ENCODE peak calls at places on chromosomes 13 and 19, in six cellular contexts. One of them, this sample, is unnamed.

GRCh38 chr13:106143930-106144709 is 391.3 kb downstream of the EFNB2 start:
- DNase-seq in GM23338: peak; percentile 74
- DNase-seq in OCI-LY7: no peak
- DNase-seq in PC-3: peak; percentile 88
- DNase-seq in HCT116: peak; percentile 82
- DNase-seq in GM23248: no peak
- DNase-seq in this sample: no peak

GRCh38 chr13:40613192-40613818 is 53.1 kb downstream of the FOXO1 start:
- DNase-seq in GM23338: no peak
- DNase-seq in OCI-LY7: peak; percentile 68
- DNase-seq in PC-3: no peak
- DNase-seq in HCT116: no peak
- DNase-seq in GM23248: no peak
- DNase-seq in this sample: no peak

GRCh38 chr19:1168562-1168873 is 5.5 kb downstream of the SBNO2 start:
- DNase-seq in GM23338: no peak
- DNase-seq in OCI-LY7: no peak
- DNase-seq in PC-3: no peak
- DNase-seq in HCT116: no peak
- DNase-seq in GM23248: no peak
- DNase-seq in this sample: no peak

GRCh38 chr19:48424694-48425219 is 21.0 kb upstream of the GRWD1 start:
- DNase-seq in GM23338: peak; percentile 45
- DNase-seq in OCI-LY7: peak; percentile 34
- DNase-seq in PC-3: peak; percentile 37
- DNase-seq in HCT116: no peak
- DNase-seq in GM23248: peak; percentile 49
- DNase-seq in this sample: no peak

GRCh38 chr19:2188708-2189385 is 25.1 kb downstream of the DOT1L start:
- DNase-seq in GM23338: no peak
- DNase-seq in OCI-LY7: no peak
- DNase-seq in PC-3: no peak
- DNase-seq in HCT116: no peak
- DNase-seq in GM23248: peak; percentile 88
- DNase-seq in this sample: no peak

GRCh38 chr13:36552334-36552733 is 120.0 kb downstream of the CCNA1 start:
- DNase-seq in GM23338: no peak
- DNase-seq in OCI-LY7: peak; percentile 51
- DNase-seq in PC-3: no peak
- DNase-seq in HCT116: no peak
- DNase-seq in GM23248: no peak
- DNase-seq in this sample: no peak

GRCh38 chr13:99311137-99311536 is 3.9 kb upstream of the GPR183 start:
- DNase-seq in GM23338: peak; percentile 27
- DNase-seq in OCI-LY7: no peak
- DNase-seq in PC-3: no peak
- DNase-seq in HCT116: no peak
- DNase-seq in GM23248: peak; percentile 61
- DNase-seq in this sample: no peak

GRCh38 chr19:1422360-1422759 is 15.0 kb downstream of the DAZAP1 start:
- DNase-seq in GM23338: no peak
- DNase-seq in OCI-LY7: no peak
- DNase-seq in PC-3: no peak
- DNase-seq in HCT116: no peak
- DNase-seq in GM23248: no peak
- DNase-seq in this sample: no peak

GRCh38 chr19:3175761-3176714 is 2.5 kb upstream of the S1PR4 start:
- DNase-seq in GM23338: no peak
- DNase-seq in OCI-LY7: no peak
- DNase-seq in PC-3: peak; percentile 91
- DNase-seq in HCT116: peak; percentile 65
- DNase-seq in GM23248: peak; percentile 89
- DNase-seq in this sample: no peak

GRCh38 chr19:32688315-32688714 is 3.3 kb upstream of the NUDT19 start:
- DNase-seq in GM23338: no peak
- DNase-seq in OCI-LY7: no peak
- DNase-seq in PC-3: no peak
- DNase-seq in HCT116: no peak
- DNase-seq in GM23248: no peak
- DNase-seq in this sample: no peak

GRCh38 chr13:40586886-40587285 is 79.6 kb downstream of the FOXO1 start:
- DNase-seq in GM23338: no peak
- DNase-seq in OCI-LY7: no peak
- DNase-seq in PC-3: no peak
- DNase-seq in HCT116: no peak
- DNase-seq in GM23248: no peak
- DNase-seq in this sample: no peak

GRCh38 chr13:84844473-84844872 is 954.7 kb downstream of the SLITRK6 start:
- DNase-seq in GM23338: peak; percentile 53
- DNase-seq in OCI-LY7: peak; percentile 17
- DNase-seq in PC-3: peak; percentile 48
- DNase-seq in HCT116: peak; percentile 4
- DNase-seq in GM23248: no peak
- DNase-seq in this sample: no peak

GRCh38 chr19:19514215-19514633 is 1.1 kb downstream of the TSSK6 start:
- DNase-seq in GM23338: no peak
- DNase-seq in OCI-LY7: no peak
- DNase-seq in PC-3: no peak
- DNase-seq in HCT116: no peak
- DNase-seq in GM23248: peak; percentile 20
- DNase-seq in this sample: no peak

GRCh38 chr13:76798037-76798436 is 88.2 kb downstream of the KCTD12 start:
- DNase-seq in GM23338: no peak
- DNase-seq in OCI-LY7: no peak
- DNase-seq in PC-3: no peak
- DNase-seq in HCT116: no peak
- DNase-seq in GM23248: peak; percentile 17
- DNase-seq in this sample: no peak

GRCh38 chr13:97506511-97506910 is 72.5 kb downstream of the RAP2A start:
- DNase-seq in GM23338: no peak
- DNase-seq in OCI-LY7: no peak
- DNase-seq in PC-3: no peak
- DNase-seq in HCT116: no peak
- DNase-seq in GM23248: peak; percentile 6
- DNase-seq in this sample: no peak

GRCh38 chr13:51844862-51845573 is at the start of gene TMEM272:
- DNase-seq in GM23338: peak; percentile 81
- DNase-seq in OCI-LY7: peak; percentile 41
- DNase-seq in PC-3: peak; percentile 34
- DNase-seq in HCT116: peak; percentile 23
- DNase-seq in GM23248: peak; percentile 55
- DNase-seq in this sample: no peak

GRCh38 chr13:72643339-72643989 is 84.0 kb downstream of the MZT1 start:
- DNase-seq in GM23338: peak; percentile 66
- DNase-seq in OCI-LY7: peak; percentile 54
- DNase-seq in PC-3: peak; percentile 61
- DNase-seq in HCT116: peak; percentile 33
- DNase-seq in GM23248: peak; percentile 68
- DNase-seq in this sample: peak; percentile 28

GRCh38 chr19:45396389-45397260 is 8.2 kb downstream of the PPP1R13L start:
- DNase-seq in GM23338: no peak
- DNase-seq in OCI-LY7: no peak
- DNase-seq in PC-3: no peak
- DNase-seq in HCT116: no peak
- DNase-seq in GM23248: no peak
- DNase-seq in this sample: no peak

GRCh38 chr13:24348797-24349515 is 39.6 kb downstream of the C1QTNF9 start:
- DNase-seq in GM23338: no peak
- DNase-seq in OCI-LY7: no peak
- DNase-seq in PC-3: peak; percentile 79
- DNase-seq in HCT116: peak; percentile 63
- DNase-seq in GM23248: no peak
- DNase-seq in this sample: no peak

GRCh38 chr13:95023405-95023804 is 277.8 kb downstream of the ABCC4 start:
- DNase-seq in GM23338: no peak
- DNase-seq in OCI-LY7: no peak
- DNase-seq in PC-3: peak; percentile 77
- DNase-seq in HCT116: no peak
- DNase-seq in GM23248: no peak
- DNase-seq in this sample: no peak

GRCh38 chr13:103140001-103140671 is 73.9 kb upstream of the SLC10A2 start:
- DNase-seq in GM23338: peak; percentile 85
- DNase-seq in OCI-LY7: peak; percentile 72
- DNase-seq in PC-3: peak; percentile 42
- DNase-seq in HCT116: peak; percentile 16
- DNase-seq in GM23248: peak; percentile 1
- DNase-seq in this sample: peak; percentile 55

GRCh38 chr13:85738696-85739320 is 60.4 kb downstream of the SLITRK6 start:
- DNase-seq in GM23338: no peak
- DNase-seq in OCI-LY7: no peak
- DNase-seq in PC-3: peak; percentile 48
- DNase-seq in HCT116: no peak
- DNase-seq in GM23248: no peak
- DNase-seq in this sample: no peak

DNA sequence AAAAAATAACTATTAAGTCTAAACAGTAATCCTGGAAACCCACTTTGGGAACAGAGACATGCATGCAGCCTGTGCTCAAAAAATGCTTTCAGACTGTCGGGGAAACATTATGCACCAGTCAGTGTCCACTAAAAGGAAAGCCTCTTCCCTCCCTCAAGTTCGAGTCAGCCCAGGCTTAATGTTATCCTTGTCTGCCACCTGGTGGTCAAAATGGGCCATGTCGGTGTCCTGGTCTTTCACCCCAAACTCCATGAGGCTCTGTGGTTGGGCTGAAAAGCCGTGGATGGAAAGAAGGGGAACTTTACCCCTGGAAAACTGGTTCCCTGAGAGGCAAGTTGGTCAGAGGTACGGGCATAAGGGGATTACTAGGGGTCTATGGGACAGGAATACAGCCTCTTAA is 88.4 kb upstream of the ZNF492 start:
- DNase-seq in GM23338: peak; percentile 67
- DNase-seq in OCI-LY7: peak; percentile 57
- DNase-seq in PC-3: peak; percentile 19
- DNase-seq in HCT116: peak; percentile 8
- DNase-seq in GM23248: peak; percentile 26
- DNase-seq in this sample: peak; percentile 42
- TF ChIP-seq EZH2phosphoT487 in GM23338: no peak
- TF ChIP-seq EZH2phosphoT487 in OCI-LY7: no peak
- TF ChIP-seq EZH2phosphoT487 in PC-3: no peak
- TF ChIP-seq EZH2phosphoT487 in HCT116: no peak
- TF ChIP-seq EZH2phosphoT487 in GM23248: no peak
- TF ChIP-seq EZH2phosphoT487 in this sample: no peak

GRCh38 chr13:29411493-29411892 is 184.0 kb downstream of the SLC7A1 start:
- DNase-seq in GM23338: no peak
- DNase-seq in OCI-LY7: no peak
- DNase-seq in PC-3: peak; percentile 14
- DNase-seq in HCT116: no peak
- DNase-seq in GM23248: peak; percentile 26
- DNase-seq in this sample: no peak
- TF ChIP-seq EZH2phosphoT487 in GM23338: no peak
- TF ChIP-seq EZH2phosphoT487 in OCI-LY7: no peak
- TF ChIP-seq EZH2phosphoT487 in PC-3: no peak
- TF ChIP-seq EZH2phosphoT487 in HCT116: no peak
- TF ChIP-seq EZH2phosphoT487 in GM23248: no peak
- TF ChIP-seq EZH2phosphoT487 in this sample: no peak

GRCh38 chr19:13953021-13953531 is 767 bp downstream of the DCAF15 start:
- DNase-seq in GM23338: peak; percentile 46
- DNase-seq in OCI-LY7: peak; percentile 23
- DNase-seq in PC-3: peak; percentile 46
- DNase-seq in HCT116: no peak
- DNase-seq in GM23248: peak; percentile 87
- DNase-seq in this sample: no peak
- TF ChIP-seq EZH2phosphoT487 in GM23338: no peak
- TF ChIP-seq EZH2phosphoT487 in OCI-LY7: no peak
- TF ChIP-seq EZH2phosphoT487 in PC-3: no peak
- TF ChIP-seq EZH2phosphoT487 in HCT116: no peak
- TF ChIP-seq EZH2phosphoT487 in GM23248: no peak
- TF ChIP-seq EZH2phosphoT487 in this sample: no peak

GRCh38 chr19:55484571-55485438 is at the start of gene NAT14:
- DNase-seq in GM23338: peak; percentile 95
- DNase-seq in OCI-LY7: peak; percentile 80
- DNase-seq in PC-3: peak; percentile 57
- DNase-seq in HCT116: no peak
- DNase-seq in GM23248: peak; percentile 77
- DNase-seq in this sample: no peak
- TF ChIP-seq EZH2phosphoT487 in GM23338: no peak
- TF ChIP-seq EZH2phosphoT487 in OCI-LY7: no peak
- TF ChIP-seq EZH2phosphoT487 in PC-3: no peak
- TF ChIP-seq EZH2phosphoT487 in HCT116: no peak
- TF ChIP-seq EZH2phosphoT487 in GM23248: no peak
- TF ChIP-seq EZH2phosphoT487 in this sample: no peak